ENCODE peak calls at places on chromosomes 7 and 10, in eight cellular contexts. One of them, this sample, is unnamed.
A peak's percentile ranks its signal among the peaks of the same experiment; 100 is the strongest.

GRCh38 chr7:27108390-27109127 is 6.1 kb upstream of the HOXA2 start:
- DNase-seq in cardiac muscle cell: peak; percentile 39
- DNase-seq in WTC11: peak; percentile 72
- DNase-seq in thoracic aorta: no peak
- DNase-seq in GM19239: no peak
- DNase-seq in coronary artery: no peak
- DNase-seq in activated naive CD8-positive, alpha-beta T cell treated with anti-CD3 and anti-CD28 coated beads, Interleukin-2, amount 50 U/mL, for 24 hours: no peak
- DNase-seq in NCI-H1092 treated with DMSO at 0.1 percent for 48 hours: no peak
- DNase-seq in this sample: no peak

GRCh38 chr10:73910764-73911552 is at the start of gene PLAU:
- DNase-seq in cardiac muscle cell: peak; percentile 69
- DNase-seq in WTC11: peak; percentile 74
- DNase-seq in thoracic aorta: no peak
- DNase-seq in GM19239: peak; percentile 33
- DNase-seq in coronary artery: peak; percentile 77
- DNase-seq in activated naive CD8-positive, alpha-beta T cell treated with anti-CD3 and anti-CD28 coated beads, Interleukin-2, amount 50 U/mL, for 24 hours: peak; percentile 46
- DNase-seq in NCI-H1092 treated with DMSO at 0.1 percent for 48 hours: no peak
- DNase-seq in this sample: peak; percentile 68

GRCh38 chr7:123460616-123461015 is 73.8 kb downstream of the IQUB start:
- DNase-seq in cardiac muscle cell: no peak
- DNase-seq in WTC11: no peak
- DNase-seq in thoracic aorta: no peak
- DNase-seq in GM19239: no peak
- DNase-seq in coronary artery: no peak
- DNase-seq in activated naive CD8-positive, alpha-beta T cell treated with anti-CD3 and anti-CD28 coated beads, Interleukin-2, amount 50 U/mL, for 24 hours: no peak
- DNase-seq in NCI-H1092 treated with DMSO at 0.1 percent for 48 hours: no peak
- DNase-seq in this sample: no peak

GRCh38 chr7:31811650-31812461 is 124.8 kb downstream of the PPP1R17 start:
- DNase-seq in cardiac muscle cell: no peak
- DNase-seq in WTC11: no peak
- DNase-seq in thoracic aorta: no peak
- DNase-seq in GM19239: no peak
- DNase-seq in coronary artery: no peak
- DNase-seq in activated naive CD8-positive, alpha-beta T cell treated with anti-CD3 and anti-CD28 coated beads, Interleukin-2, amount 50 U/mL, for 24 hours: no peak
- DNase-seq in NCI-H1092 treated with DMSO at 0.1 percent for 48 hours: no peak
- DNase-seq in this sample: no peak

GRCh38 chr10:6615971-6616370 is 35.9 kb upstream of the PRKCQ start:
- DNase-seq in cardiac muscle cell: no peak
- DNase-seq in WTC11: no peak
- DNase-seq in thoracic aorta: no peak
- DNase-seq in GM19239: no peak
- DNase-seq in coronary artery: no peak
- DNase-seq in activated naive CD8-positive, alpha-beta T cell treated with anti-CD3 and anti-CD28 coated beads, Interleukin-2, amount 50 U/mL, for 24 hours: no peak
- DNase-seq in NCI-H1092 treated with DMSO at 0.1 percent for 48 hours: no peak
- DNase-seq in this sample: no peak

GRCh38 chr7:116505278-116505677 is 5.7 kb downstream of the CAV2 start:
- DNase-seq in cardiac muscle cell: no peak
- DNase-seq in WTC11: no peak
- DNase-seq in thoracic aorta: no peak
- DNase-seq in GM19239: no peak
- DNase-seq in coronary artery: no peak
- DNase-seq in activated naive CD8-positive, alpha-beta T cell treated with anti-CD3 and anti-CD28 coated beads, Interleukin-2, amount 50 U/mL, for 24 hours: no peak
- DNase-seq in NCI-H1092 treated with DMSO at 0.1 percent for 48 hours: no peak
- DNase-seq in this sample: no peak

GRCh38 chr10:8389630-8390029 is 335.1 kb downstream of the GATA3 start:
- DNase-seq in cardiac muscle cell: no peak
- DNase-seq in WTC11: no peak
- DNase-seq in thoracic aorta: no peak
- DNase-seq in GM19239: no peak
- DNase-seq in coronary artery: no peak
- DNase-seq in activated naive CD8-positive, alpha-beta T cell treated with anti-CD3 and anti-CD28 coated beads, Interleukin-2, amount 50 U/mL, for 24 hours: no peak
- DNase-seq in NCI-H1092 treated with DMSO at 0.1 percent for 48 hours: no peak
- DNase-seq in this sample: no peak

GRCh38 chr7:36338256-36338655 is 51.4 kb upstream of the ANLN start:
- DNase-seq in cardiac muscle cell: no peak
- DNase-seq in WTC11: no peak
- DNase-seq in thoracic aorta: no peak
- DNase-seq in GM19239: no peak
- DNase-seq in coronary artery: no peak
- DNase-seq in activated naive CD8-positive, alpha-beta T cell treated with anti-CD3 and anti-CD28 coated beads, Interleukin-2, amount 50 U/mL, for 24 hours: no peak
- DNase-seq in NCI-H1092 treated with DMSO at 0.1 percent for 48 hours: no peak
- DNase-seq in this sample: no peak

GRCh38 chr10:86107131-86107530 is 259.5 kb downstream of the GRID1 start:
- DNase-seq in cardiac muscle cell: no peak
- DNase-seq in WTC11: no peak
- DNase-seq in thoracic aorta: no peak
- DNase-seq in GM19239: no peak
- DNase-seq in coronary artery: peak; percentile 62
- DNase-seq in activated naive CD8-positive, alpha-beta T cell treated with anti-CD3 and anti-CD28 coated beads, Interleukin-2, amount 50 U/mL, for 24 hours: no peak
- DNase-seq in NCI-H1092 treated with DMSO at 0.1 percent for 48 hours: no peak
- DNase-seq in this sample: no peak

GRCh38 chr10:86693721-86694369 is 25.5 kb downstream of the LDB3 start:
- DNase-seq in cardiac muscle cell: no peak
- DNase-seq in WTC11: peak; percentile 64
- DNase-seq in thoracic aorta: no peak
- DNase-seq in GM19239: no peak
- DNase-seq in coronary artery: no peak
- DNase-seq in activated naive CD8-positive, alpha-beta T cell treated with anti-CD3 and anti-CD28 coated beads, Interleukin-2, amount 50 U/mL, for 24 hours: peak; percentile 50
- DNase-seq in NCI-H1092 treated with DMSO at 0.1 percent for 48 hours: no peak
- DNase-seq in this sample: peak; percentile 70

GRCh38 chr7:55099086-55099831 is 80.4 kb downstream of the EGFR start:
- DNase-seq in cardiac muscle cell: no peak
- DNase-seq in WTC11: no peak
- DNase-seq in thoracic aorta: no peak
- DNase-seq in GM19239: no peak
- DNase-seq in coronary artery: no peak
- DNase-seq in activated naive CD8-positive, alpha-beta T cell treated with anti-CD3 and anti-CD28 coated beads, Interleukin-2, amount 50 U/mL, for 24 hours: no peak
- DNase-seq in NCI-H1092 treated with DMSO at 0.1 percent for 48 hours: peak; percentile 38
- DNase-seq in this sample: no peak

GRCh38 chr10:5628798-5629788 is 37.3 kb downstream of the ASB13 start:
- DNase-seq in cardiac muscle cell: no peak
- DNase-seq in WTC11: no peak
- DNase-seq in thoracic aorta: no peak
- DNase-seq in GM19239: no peak
- DNase-seq in coronary artery: no peak
- DNase-seq in activated naive CD8-positive, alpha-beta T cell treated with anti-CD3 and anti-CD28 coated beads, Interleukin-2, amount 50 U/mL, for 24 hours: no peak
- DNase-seq in NCI-H1092 treated with DMSO at 0.1 percent for 48 hours: no peak
- DNase-seq in this sample: no peak

GRCh38 chr7:67788689-67789088 is 792.1 kb downstream of the TYW1 start:
- DNase-seq in cardiac muscle cell: peak; percentile 54
- DNase-seq in WTC11: peak; percentile 46
- DNase-seq in thoracic aorta: no peak
- DNase-seq in GM19239: no peak
- DNase-seq in coronary artery: no peak
- DNase-seq in activated naive CD8-positive, alpha-beta T cell treated with anti-CD3 and anti-CD28 coated beads, Interleukin-2, amount 50 U/mL, for 24 hours: no peak
- DNase-seq in NCI-H1092 treated with DMSO at 0.1 percent for 48 hours: peak; percentile 34
- DNase-seq in this sample: no peak

GRCh38 chr7:26868841-26869505 is 4.6 kb upstream of the SKAP2 start:
- DNase-seq in cardiac muscle cell: no peak
- DNase-seq in WTC11: no peak
- DNase-seq in thoracic aorta: no peak
- DNase-seq in GM19239: no peak
- DNase-seq in coronary artery: no peak
- DNase-seq in activated naive CD8-positive, alpha-beta T cell treated with anti-CD3 and anti-CD28 coated beads, Interleukin-2, amount 50 U/mL, for 24 hours: no peak
- DNase-seq in NCI-H1092 treated with DMSO at 0.1 percent for 48 hours: no peak
- DNase-seq in this sample: no peak